ENCODE peak calls at places on chromosomes 4 and X, in six cellular contexts. One of them, this sample, is unnamed.
A peak's percentile ranks its signal among the peaks of the same experiment; 100 is the strongest.

GRCh38 chr4:14428125-14428524 is 574.2 kb upstream of the CPEB2 start:
- DNase-seq in H9: no peak
- DNase-seq in fibroblast of lung: no peak
- DNase-seq in coronary artery: no peak
- DNase-seq in AG09309: no peak
- DNase-seq in glutamatergic neuron: no peak
- DNase-seq in this sample: no peak

GRCh38 chr4:163233321-163233720 is 66.6 kb upstream of the NAF1 start:
- DNase-seq in H9: no peak
- DNase-seq in fibroblast of lung: no peak
- DNase-seq in coronary artery: no peak
- DNase-seq in AG09309: no peak
- DNase-seq in glutamatergic neuron: no peak
- DNase-seq in this sample: no peak

GRCh38 chr4:139457318-139457717 is 3.4 kb downstream of the RAB33B start:
- DNase-seq in H9: no peak
- DNase-seq in fibroblast of lung: no peak
- DNase-seq in coronary artery: no peak
- DNase-seq in AG09309: no peak
- DNase-seq in glutamatergic neuron: no peak
- DNase-seq in this sample: peak; percentile 57

GRCh38 chrX:10143071-10143983 is 13.4 kb upstream of the CLCN4 start:
- DNase-seq in H9: no peak
- DNase-seq in fibroblast of lung: no peak
- DNase-seq in coronary artery: no peak
- DNase-seq in AG09309: no peak
- DNase-seq in glutamatergic neuron: no peak
- DNase-seq in this sample: no peak

GRCh38 chrX:122833230-122833629 is 350.8 kb upstream of the GRIA3 start:
- DNase-seq in H9: no peak
- DNase-seq in fibroblast of lung: no peak
- DNase-seq in coronary artery: no peak
- DNase-seq in AG09309: no peak
- DNase-seq in glutamatergic neuron: no peak
- DNase-seq in this sample: no peak

GRCh38 chr4:6873792-6874461 is 35.7 kb upstream of the TBC1D14 start:
- DNase-seq in H9: peak; percentile 75
- DNase-seq in fibroblast of lung: peak; percentile 69
- DNase-seq in coronary artery: no peak
- DNase-seq in AG09309: no peak
- DNase-seq in glutamatergic neuron: peak; percentile 85
- DNase-seq in this sample: peak; percentile 14

GRCh38 chr4:106541253-106541652 is 172.7 kb upstream of the GIMD1 start:
- DNase-seq in H9: no peak
- DNase-seq in fibroblast of lung: peak; percentile 63
- DNase-seq in coronary artery: no peak
- DNase-seq in AG09309: peak; percentile 27
- DNase-seq in glutamatergic neuron: no peak
- DNase-seq in this sample: no peak

GRCh38 chr4:158442736-158443135 is 78.9 kb upstream of the RXFP1 start:
- DNase-seq in H9: no peak
- DNase-seq in fibroblast of lung: no peak
- DNase-seq in coronary artery: no peak
- DNase-seq in AG09309: no peak
- DNase-seq in glutamatergic neuron: no peak
- DNase-seq in this sample: no peak

GRCh38 chrX:134727363-134727762 is 69.1 kb upstream of the PLAC1 start:
- DNase-seq in H9: no peak
- DNase-seq in fibroblast of lung: no peak
- DNase-seq in coronary artery: no peak
- DNase-seq in AG09309: no peak
- DNase-seq in glutamatergic neuron: no peak
- DNase-seq in this sample: no peak

GRCh38 chr4:150123073-150123472 is 44.8 kb downstream of the DCLK2 start:
- DNase-seq in H9: no peak
- DNase-seq in fibroblast of lung: no peak
- DNase-seq in coronary artery: no peak
- DNase-seq in AG09309: no peak
- DNase-seq in glutamatergic neuron: no peak
- DNase-seq in this sample: no peak

GRCh38 chrX:28901637-28902036 is 314.4 kb downstream of the IL1RAPL1 start:
- DNase-seq in H9: no peak
- DNase-seq in fibroblast of lung: peak; percentile 47
- DNase-seq in coronary artery: no peak
- DNase-seq in AG09309: no peak
- DNase-seq in glutamatergic neuron: no peak
- DNase-seq in this sample: no peak

GRCh38 chr4:84678976-84679744 is 96.2 kb downstream of the CDS1 start:
- DNase-seq in H9: no peak
- DNase-seq in fibroblast of lung: no peak
- DNase-seq in coronary artery: no peak
- DNase-seq in AG09309: no peak
- DNase-seq in glutamatergic neuron: no peak
- DNase-seq in this sample: no peak

GRCh38 chrX:102746134-102746584 is 25.6 kb downstream of the GPRASP3 start:
- DNase-seq in H9: peak; percentile 34
- DNase-seq in fibroblast of lung: peak; percentile 10
- DNase-seq in coronary artery: no peak
- DNase-seq in AG09309: no peak
- DNase-seq in glutamatergic neuron: peak; percentile 46
- DNase-seq in this sample: no peak

GRCh38 chrX:95797344-95797743 is 887.3 kb upstream of the DIAPH2 start:
- DNase-seq in H9: peak; percentile 29
- DNase-seq in fibroblast of lung: no peak
- DNase-seq in coronary artery: no peak
- DNase-seq in AG09309: no peak
- DNase-seq in glutamatergic neuron: no peak
- DNase-seq in this sample: no peak

GRCh38 chr4:106529348-106530033 is 160.9 kb upstream of the GIMD1 start:
- DNase-seq in H9: no peak
- DNase-seq in fibroblast of lung: no peak
- DNase-seq in coronary artery: no peak
- DNase-seq in AG09309: no peak
- DNase-seq in glutamatergic neuron: no peak
- DNase-seq in this sample: no peak

GRCh38 chr4:158122501-158122900 is 50.3 kb downstream of the GASK1B start:
- DNase-seq in H9: no peak
- DNase-seq in fibroblast of lung: peak; percentile 56
- DNase-seq in coronary artery: no peak
- DNase-seq in AG09309: no peak
- DNase-seq in glutamatergic neuron: no peak
- DNase-seq in this sample: no peak

GRCh38 chr4:57104706-57105560 is 5.3 kb downstream of the IGFBP7 start:
- DNase-seq in H9: no peak
- DNase-seq in fibroblast of lung: no peak
- DNase-seq in coronary artery: no peak
- DNase-seq in AG09309: no peak
- DNase-seq in glutamatergic neuron: no peak
- DNase-seq in this sample: no peak

GRCh38 chr4:29966386-29966785 is 753.8 kb upstream of the PCDH7 start:
- DNase-seq in H9: no peak
- DNase-seq in fibroblast of lung: no peak
- DNase-seq in coronary artery: no peak
- DNase-seq in AG09309: no peak
- DNase-seq in glutamatergic neuron: no peak
- DNase-seq in this sample: no peak

GRCh38 chr4:29972121-29972520 is 748.0 kb upstream of the PCDH7 start:
- DNase-seq in H9: no peak
- DNase-seq in fibroblast of lung: no peak
- DNase-seq in coronary artery: no peak
- DNase-seq in AG09309: peak; percentile 1
- DNase-seq in glutamatergic neuron: no peak
- DNase-seq in this sample: no peak

DNA sequence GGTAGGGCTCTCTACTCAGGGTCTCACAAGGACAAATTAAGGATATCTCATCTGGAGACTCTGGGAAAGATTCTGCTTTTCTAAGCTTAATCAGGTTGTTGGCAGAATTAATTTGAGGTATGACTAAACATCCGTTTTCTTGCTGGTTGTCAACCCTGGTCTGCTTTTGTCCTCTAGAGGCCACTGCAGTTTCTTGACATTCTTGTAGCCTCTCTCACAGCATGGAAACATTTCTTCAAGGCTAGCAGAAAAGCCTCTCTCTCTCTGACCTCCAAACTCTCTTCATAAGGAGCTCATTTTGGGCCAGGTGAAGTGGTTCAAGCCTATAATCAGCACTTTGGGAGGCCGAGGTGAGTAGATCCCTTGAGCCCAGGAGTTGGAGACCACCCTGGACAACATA is 749.5 kb upstream of the PCDH7 start:
- DNase-seq in H9: peak; percentile 44
- DNase-seq in fibroblast of lung: peak; percentile 18
- DNase-seq in coronary artery: no peak
- DNase-seq in AG09309: peak; percentile 7
- DNase-seq in glutamatergic neuron: no peak
- DNase-seq in this sample: peak; percentile 6
- TF ChIP-seq CTCF in H9: peak; percentile 65
- TF ChIP-seq CTCF in fibroblast of lung: peak; percentile 50
- TF ChIP-seq CTCF in coronary artery: no peak
- TF ChIP-seq CTCF in AG09309: peak; percentile 59
- TF ChIP-seq CTCF in glutamatergic neuron: no peak
- TF ChIP-seq CTCF in this sample: peak; percentile 63

DNA sequence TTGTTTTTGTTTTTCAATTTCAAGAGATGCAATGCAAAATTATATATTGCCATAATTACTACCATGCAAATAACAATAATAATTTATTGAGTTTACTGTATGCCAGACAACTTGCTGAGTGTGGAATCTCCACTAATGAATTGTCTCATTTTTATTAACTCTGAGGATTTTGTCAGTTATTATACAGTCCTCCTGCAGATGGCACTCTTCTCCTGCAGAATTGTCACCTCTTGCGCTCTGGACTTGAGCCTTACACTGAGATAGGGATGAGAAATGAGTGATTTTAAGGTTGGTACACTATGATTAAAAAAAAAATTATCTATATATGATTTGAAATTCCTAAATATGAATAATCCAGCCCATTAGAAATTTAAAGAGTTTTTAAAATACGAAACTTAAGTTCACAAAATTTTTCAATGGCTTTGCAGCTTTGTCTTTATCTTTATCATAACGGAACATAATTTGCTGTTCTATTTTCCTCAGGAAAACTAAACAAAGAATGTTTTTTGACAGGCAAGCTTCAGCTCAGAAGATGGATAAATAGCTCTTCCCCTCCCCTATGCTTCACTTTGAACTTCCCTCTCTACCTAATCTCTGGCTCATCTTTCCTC is 12.7 kb upstream of the PAQR3 start:
- DNase-seq in H9: no peak
- DNase-seq in fibroblast of lung: peak; percentile 60
- DNase-seq in coronary artery: no peak
- DNase-seq in AG09309: no peak
- DNase-seq in glutamatergic neuron: no peak
- DNase-seq in this sample: no peak
- TF ChIP-seq CTCF in H9: peak; percentile 84
- TF ChIP-seq CTCF in fibroblast of lung: peak; percentile 67
- TF ChIP-seq CTCF in coronary artery: peak; percentile 45
- TF ChIP-seq CTCF in AG09309: peak; percentile 71
- TF ChIP-seq CTCF in glutamatergic neuron: peak; percentile 70
- TF ChIP-seq CTCF in this sample: peak; percentile 64

GRCh38 chrX:39642071-39642470 is 455.7 kb downstream of the BCOR start:
- DNase-seq in H9: no peak
- DNase-seq in fibroblast of lung: peak; percentile 1
- DNase-seq in coronary artery: no peak
- DNase-seq in AG09309: no peak
- DNase-seq in glutamatergic neuron: no peak
- DNase-seq in this sample: no peak
- TF ChIP-seq CTCF in H9: no peak
- TF ChIP-seq CTCF in fibroblast of lung: no peak
- TF ChIP-seq CTCF in coronary artery: no peak
- TF ChIP-seq CTCF in AG09309: no peak
- TF ChIP-seq CTCF in glutamatergic neuron: no peak
- TF ChIP-seq CTCF in this sample: no peak

DNA sequence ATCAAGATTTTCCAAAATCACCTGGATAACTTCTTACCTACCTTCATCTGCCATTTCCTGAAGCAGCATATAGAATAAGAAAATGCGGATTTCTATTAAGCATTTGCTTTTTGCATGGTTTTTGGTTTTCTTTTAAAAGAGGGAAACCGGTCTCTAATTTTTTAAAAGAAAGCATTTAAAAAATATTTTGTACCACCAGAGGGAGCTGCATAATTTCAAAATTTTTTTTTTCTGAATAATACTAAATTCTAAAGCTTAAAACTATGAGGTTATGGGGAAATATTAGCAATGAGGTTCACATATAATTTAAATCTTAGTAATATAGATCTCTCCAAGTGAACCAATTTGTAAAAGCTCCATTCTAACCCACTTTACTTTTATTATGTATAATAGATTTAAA is 137.7 kb upstream of the TENT5D start:
- DNase-seq in H9: no peak
- DNase-seq in fibroblast of lung: no peak
- DNase-seq in coronary artery: no peak
- DNase-seq in AG09309: no peak
- DNase-seq in glutamatergic neuron: no peak
- DNase-seq in this sample: no peak
- TF ChIP-seq CTCF in H9: peak; percentile 49
- TF ChIP-seq CTCF in fibroblast of lung: no peak
- TF ChIP-seq CTCF in coronary artery: no peak
- TF ChIP-seq CTCF in AG09309: peak; percentile 10
- TF ChIP-seq CTCF in glutamatergic neuron: peak; percentile 64
- TF ChIP-seq CTCF in this sample: peak; percentile 9

GRCh38 chr4:1578968-1579833 is 104.9 kb downstream of the FAM53A start:
- DNase-seq in H9: peak; percentile 79
- DNase-seq in fibroblast of lung: peak; percentile 67
- DNase-seq in coronary artery: peak; percentile 89
- DNase-seq in AG09309: no peak
- DNase-seq in glutamatergic neuron: peak; percentile 72
- DNase-seq in this sample: no peak
- TF ChIP-seq CTCF in H9: peak; percentile 74
- TF ChIP-seq CTCF in fibroblast of lung: no peak
- TF ChIP-seq CTCF in coronary artery: peak; percentile 79
- TF ChIP-seq CTCF in AG09309: peak; percentile 39
- TF ChIP-seq CTCF in glutamatergic neuron: peak; percentile 78
- TF ChIP-seq CTCF in this sample: peak; percentile 33

This sample was measured in retinal pigment epithelial cell.